ENCODE peak calls at places on chromosomes 2 and 18, in six cellular contexts. V, W, N, S, Z and M are unnamed samples.

GRCh38 chr2:212958757-212959295 is 192.6 kb downstream of the IKZF2 start:
- DNase-seq in V (peak), S (peak), W (no peak), N (no peak), Z (no peak), M (no peak)

GRCh38 chr2:37230581-37230980 is 815 bp downstream of the CEBPZ start:
- DNase-seq in S (peak), V (peak), N (peak), Z (peak), W (no peak), M (no peak)

GRCh38 chr18:48805826-48806535 is 144.8 kb downstream of the SMAD7 start:
- DNase-seq in N (no peak), V (no peak), W (no peak), S (no peak), Z (no peak), M (peak)

GRCh38 chr2:177169810-177170514 is 42.6 kb upstream of the HNRNPA3 start:
- DNase-seq in W (no peak), S (no peak), Z (peak), N (no peak), V (peak), M (no peak)

GRCh38 chr2:216056739-216057138 is 24.9 kb downstream of the PECR start:
- DNase-seq in S (no peak), Z (no peak), W (no peak), N (no peak), V (no peak), M (no peak)

GRCh38 chr2:19897623-19898245 is 4.0 kb downstream of the TTC32 start:
- DNase-seq in W (no peak), V (no peak), N (no peak), S (no peak), Z (no peak), M (no peak)

GRCh38 chr2:105747997-105748396 is 3.3 kb downstream of the NCK2 start:
- DNase-seq in V (no peak), S (peak), N (no peak), Z (no peak), W (no peak), M (no peak)

GRCh38 chr2:128729051-128729450 is 410.4 kb upstream of the HS6ST1 start:
- DNase-seq in Z (no peak), N (no peak), S (no peak), W (no peak), V (no peak), M (no peak)

GRCh38 chr18:12377556-12378553 is 828 bp upstream of the AFG3L2 start:
- DNase-seq in W (no peak), S (peak), Z (no peak), N (peak), V (peak), M (no peak)

GRCh38 chr2:5691659-5692529 is at the start of gene SOX11:
- DNase-seq in W (peak), V (peak), Z (no peak), S (no peak), N (peak), M (no peak)

GRCh38 chr2:113157897-113158753 is 15.6 kb upstream of the PSD4 start:
- DNase-seq in N (no peak), W (no peak), V (peak), Z (peak), S (peak), M (no peak)

GRCh38 chr2:113158884-113159553 is 14.8 kb upstream of the PSD4 start:
- DNase-seq in W (no peak), N (no peak), V (peak), Z (peak), S (peak), M (no peak)

GRCh38 chr2:113157108-113157896 is 16.5 kb upstream of the PSD4 start:
- DNase-seq in Z (peak), S (no peak), N (peak), V (peak), W (no peak), M (peak)

GRCh38 chr2:113155331-113155730 is 18.4 kb upstream of the PSD4 start:
- DNase-seq in N (no peak), Z (no peak), W (no peak), V (no peak), S (no peak), M (no peak)

GRCh38 chr2:113156278-113157107 is 17.3 kb upstream of the PSD4 start:
- DNase-seq in N (peak), V (peak), W (no peak), Z (peak), S (no peak), M (no peak)
- H3K4me3 ChIP-seq in N (no peak), V (peak), W (no peak), Z (peak), S (no peak), M (no peak)

DNA sequence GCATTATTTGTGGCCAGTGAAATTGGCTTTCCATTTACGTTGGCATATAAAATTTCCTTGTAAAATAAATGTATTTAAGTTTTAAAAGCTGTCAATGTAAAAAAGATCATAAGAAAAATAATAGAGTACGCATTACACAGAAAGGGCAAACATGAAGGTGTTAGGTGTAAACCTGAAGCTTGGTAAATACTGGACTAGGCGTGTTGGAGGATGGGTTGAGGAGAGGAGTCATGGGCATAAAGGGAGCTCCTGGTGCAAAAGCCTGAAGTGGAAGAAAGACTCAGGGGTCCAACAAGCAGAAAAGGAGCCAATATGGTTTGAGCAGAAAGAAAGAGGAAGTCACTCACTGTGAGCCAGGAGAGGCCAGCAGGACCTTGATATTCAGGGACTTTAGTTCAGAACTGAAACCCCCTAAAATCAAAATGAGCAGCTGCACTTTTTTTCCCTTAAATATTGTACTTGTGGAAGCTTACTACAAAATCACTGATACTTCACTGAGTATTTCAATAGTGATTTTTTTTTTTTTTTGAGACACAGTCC is 24.4 kb downstream of the SP5 start:
- DNase-seq in N (no peak), Z (peak), S (no peak), V (no peak), W (no peak), M (no peak)
- H3K4me3 ChIP-seq in N (no peak), Z (peak), S (no peak), V (peak), W (no peak), M (no peak)

DNA sequence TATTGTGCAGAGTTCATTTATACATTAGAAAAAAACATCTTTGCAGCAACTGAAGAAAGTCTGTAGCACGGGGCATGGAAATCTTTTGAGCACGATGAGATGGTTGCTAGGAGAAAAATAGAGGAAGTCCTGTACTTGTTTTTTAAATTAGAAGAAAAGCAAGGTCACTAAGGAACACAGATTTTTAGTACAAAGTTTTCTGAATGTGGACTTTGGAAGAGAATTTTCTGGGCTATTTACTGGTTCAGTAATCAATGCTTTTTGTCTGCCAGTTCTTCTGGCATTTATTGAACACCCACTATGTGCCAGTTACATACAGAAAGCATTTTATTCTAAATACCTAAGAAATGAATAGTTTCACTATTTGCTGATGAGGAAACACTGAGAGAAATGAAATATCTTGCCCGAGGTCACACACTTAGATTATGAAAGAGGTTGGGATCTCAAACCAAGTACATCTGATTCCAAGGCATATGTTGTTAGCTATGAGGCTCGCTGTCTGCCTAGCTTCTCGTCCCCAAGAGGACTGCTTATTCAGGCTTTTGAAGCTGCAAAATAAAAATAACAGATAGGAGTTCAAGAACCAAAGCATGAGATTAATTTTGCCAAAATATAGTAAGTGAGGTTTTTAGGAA is 15.6 kb upstream of the MAP3K20 start:
- DNase-seq in W (no peak), N (no peak), V (peak), S (peak), Z (no peak), M (no peak)
- H3K4me3 ChIP-seq in W (no peak), N (no peak), V (no peak), S (no peak), Z (no peak), M (no peak)

GRCh38 chr2:47272031-47272864 is 117.1 kb upstream of the STPG4 start:
- DNase-seq in S (peak), V (peak), Z (peak), N (no peak), W (peak), M (peak)
- H3K4me3 ChIP-seq in S (peak), V (peak), Z (peak), N (no peak), W (peak), M (peak)

DNA sequence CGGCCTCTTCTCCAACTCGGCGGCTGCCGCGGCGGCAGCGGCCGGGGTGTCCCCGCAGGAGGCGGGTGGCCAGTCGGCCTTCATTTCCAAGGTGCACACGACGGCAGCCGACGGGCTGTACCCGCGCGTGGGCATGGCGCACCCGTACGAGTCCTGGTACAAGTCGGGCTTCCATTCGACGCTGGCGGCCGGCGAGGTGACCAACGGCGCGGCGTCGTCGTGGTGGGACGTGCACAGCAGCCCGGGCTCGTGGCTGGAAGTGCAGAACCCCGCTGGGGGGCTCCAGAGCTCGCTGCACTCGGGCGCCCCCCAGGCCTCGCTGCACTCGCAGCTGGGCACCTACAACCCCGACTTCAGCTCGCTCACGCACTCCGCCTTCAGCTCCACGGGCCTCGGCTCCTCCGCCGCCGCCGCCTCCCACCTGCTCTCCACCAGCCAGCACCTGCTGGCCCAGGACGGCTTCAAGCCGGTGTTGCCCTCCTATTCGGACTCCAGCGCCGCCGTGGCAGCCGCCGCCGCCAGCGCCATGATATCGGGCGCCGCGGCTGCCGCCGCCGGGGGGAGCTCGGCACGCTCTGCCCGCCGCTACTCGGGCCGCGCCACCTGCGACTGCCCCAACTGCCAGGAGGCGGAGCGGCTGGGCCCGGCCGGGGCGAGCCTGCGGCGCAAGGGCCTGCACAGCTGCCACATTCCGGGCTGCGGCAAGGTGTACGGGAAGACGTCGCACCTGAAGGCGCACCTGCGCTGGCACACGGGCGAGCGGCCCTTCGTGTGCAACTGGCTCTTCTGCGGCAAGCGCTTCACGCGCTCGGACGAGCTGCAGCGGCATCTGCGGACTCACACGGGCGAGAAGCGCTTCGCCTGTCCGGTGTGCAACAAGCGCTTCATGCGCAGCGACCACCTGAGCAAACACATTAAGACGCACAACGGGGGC is 1.9 kb downstream of the SP9 start:
- DNase-seq in N (peak), V (no peak), W (peak), Z (no peak), S (no peak), M (no peak)
- H3K4me3 ChIP-seq in N (no peak), V (peak), W (no peak), Z (no peak), S (peak), M (peak)

GRCh38 chr2:15944325-15945017 is 4.1 kb downstream of the MYCN start:
- DNase-seq in S (no peak), N (no peak), Z (no peak), W (peak), V (no peak), M (no peak)
- H3K4me3 ChIP-seq in S (no peak), N (no peak), Z (no peak), W (peak), V (no peak), M (no peak)

DNA sequence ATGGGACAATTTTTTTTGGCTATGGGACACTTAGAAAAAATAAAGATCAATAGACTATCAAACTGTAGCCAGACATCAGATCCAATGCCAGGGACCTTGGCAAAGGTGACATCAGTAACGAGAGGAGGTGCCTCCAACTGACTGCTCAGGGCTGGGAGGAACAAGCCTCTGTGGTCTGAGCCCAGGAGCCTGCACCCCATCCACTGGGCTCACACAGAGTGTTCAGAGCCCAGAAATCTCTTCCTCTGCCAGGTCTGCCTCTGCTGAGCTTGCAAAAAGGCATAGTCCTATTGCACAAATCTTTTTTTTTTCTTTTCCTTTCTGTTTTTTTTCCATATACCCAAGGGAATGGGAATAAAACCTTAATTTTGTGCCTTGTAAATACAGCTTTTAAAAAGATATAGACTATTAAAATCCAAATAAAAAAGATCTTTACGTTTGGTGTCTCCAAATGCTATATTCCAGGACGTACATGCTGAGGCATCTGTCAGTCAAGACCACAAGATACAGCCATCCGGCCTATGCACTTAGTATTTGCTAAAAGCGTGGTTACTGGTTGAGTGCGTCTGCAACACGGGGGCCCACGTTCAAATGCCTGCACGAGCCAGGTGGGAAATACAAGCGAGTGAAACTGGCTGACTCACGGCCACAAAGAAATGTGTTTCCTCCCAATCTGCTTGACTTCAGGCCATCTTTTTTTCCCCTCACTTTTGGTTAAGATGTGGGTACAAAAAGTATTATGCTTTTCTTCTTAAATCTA is 7.8 kb upstream of the ARHGAP25 start:
- DNase-seq in V (no peak), Z (peak), W (no peak), S (no peak), N (no peak), M (no peak)
- H3K4me3 ChIP-seq in V (no peak), Z (no peak), W (no peak), S (no peak), N (no peak), M (no peak)

DNA sequence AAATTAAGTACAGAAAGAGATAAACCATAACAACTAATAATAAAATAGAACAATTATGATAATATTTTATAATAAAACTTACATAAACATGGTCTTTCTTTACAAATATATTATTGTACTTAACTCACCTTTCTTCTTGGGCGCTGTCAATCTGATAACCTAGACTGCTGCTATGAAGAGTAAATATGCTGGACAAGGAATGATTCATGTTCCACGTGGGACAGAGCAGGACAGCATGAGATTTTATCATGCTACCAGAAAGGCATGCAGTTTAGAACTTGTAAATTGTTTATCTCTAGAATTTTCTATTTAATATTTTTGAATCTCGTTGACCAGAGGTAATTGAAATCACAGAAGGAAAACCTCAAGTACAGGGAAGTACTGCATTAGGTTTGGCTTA is 210.7 kb downstream of the ANKRD30B start:
- DNase-seq in V (no peak), W (no peak), S (no peak), Z (peak), N (no peak), M (no peak)
- H3K4me3 ChIP-seq in V (no peak), W (no peak), S (no peak), Z (no peak), N (no peak), M (no peak)